ENCODE peak calls at places on chromosomes 2 and 18, in nine cellular contexts. W, I, R, K, G, V, U, B and Y are unnamed samples.

GRCh38 chr18:2982452-2983172 is 30.3 kb downstream of the LPIN2 start:
- DNase-seq in U (peak; percentile 46), W (no peak), G (peak; percentile 90), V (no peak), R (no peak), B (no peak), I (peak; percentile 45), K (no peak), Y (no peak)

GRCh38 chr18:79405019-79405780 is 9.5 kb downstream of the NFATC1 start:
- DNase-seq in R (no peak), B (no peak), I (no peak), W (no peak), G (no peak), V (no peak), U (no peak), K (no peak), Y (no peak)

GRCh38 chr18:31618801-31619200 is 27.1 kb downstream of the TTR start:
- DNase-seq in W (no peak), G (no peak), U (no peak), I (no peak), R (no peak), V (no peak), K (no peak), B (no peak), Y (no peak)

GRCh38 chr2:36530983-36531354 is 67.0 kb downstream of the FEZ2 start:
- DNase-seq in V (no peak), W (peak; percentile 57), K (no peak), B (no peak), I (no peak), U (no peak), R (no peak), G (no peak), Y (no peak)

GRCh38 chr2:176692518-176692917 is 423.3 kb downstream of the MTX2 start:
- DNase-seq in W (no peak), V (no peak), K (no peak), U (no peak), G (no peak), R (no peak), B (no peak), I (no peak), Y (no peak)

GRCh38 chr2:120785228-120785966 is 49.7 kb downstream of the GLI2 start:
- DNase-seq in G (no peak), R (no peak), W (no peak), U (no peak), B (no peak), K (no peak), V (no peak), I (no peak), Y (no peak)

GRCh38 chr2:98492441-98492840 is 47.8 kb downstream of the INPP4A start:
- DNase-seq in I (no peak), U (no peak), G (no peak), B (no peak), R (no peak), V (no peak), K (no peak), W (no peak), Y (peak; percentile 9)

GRCh38 chr2:233413529-233414272 is 59.4 kb downstream of the DGKD start:
- DNase-seq in W (peak; percentile 46), U (no peak), R (no peak), I (peak; percentile 56), K (no peak), G (no peak), B (peak; percentile 88), V (peak; percentile 34), Y (peak; percentile 57)

DNA sequence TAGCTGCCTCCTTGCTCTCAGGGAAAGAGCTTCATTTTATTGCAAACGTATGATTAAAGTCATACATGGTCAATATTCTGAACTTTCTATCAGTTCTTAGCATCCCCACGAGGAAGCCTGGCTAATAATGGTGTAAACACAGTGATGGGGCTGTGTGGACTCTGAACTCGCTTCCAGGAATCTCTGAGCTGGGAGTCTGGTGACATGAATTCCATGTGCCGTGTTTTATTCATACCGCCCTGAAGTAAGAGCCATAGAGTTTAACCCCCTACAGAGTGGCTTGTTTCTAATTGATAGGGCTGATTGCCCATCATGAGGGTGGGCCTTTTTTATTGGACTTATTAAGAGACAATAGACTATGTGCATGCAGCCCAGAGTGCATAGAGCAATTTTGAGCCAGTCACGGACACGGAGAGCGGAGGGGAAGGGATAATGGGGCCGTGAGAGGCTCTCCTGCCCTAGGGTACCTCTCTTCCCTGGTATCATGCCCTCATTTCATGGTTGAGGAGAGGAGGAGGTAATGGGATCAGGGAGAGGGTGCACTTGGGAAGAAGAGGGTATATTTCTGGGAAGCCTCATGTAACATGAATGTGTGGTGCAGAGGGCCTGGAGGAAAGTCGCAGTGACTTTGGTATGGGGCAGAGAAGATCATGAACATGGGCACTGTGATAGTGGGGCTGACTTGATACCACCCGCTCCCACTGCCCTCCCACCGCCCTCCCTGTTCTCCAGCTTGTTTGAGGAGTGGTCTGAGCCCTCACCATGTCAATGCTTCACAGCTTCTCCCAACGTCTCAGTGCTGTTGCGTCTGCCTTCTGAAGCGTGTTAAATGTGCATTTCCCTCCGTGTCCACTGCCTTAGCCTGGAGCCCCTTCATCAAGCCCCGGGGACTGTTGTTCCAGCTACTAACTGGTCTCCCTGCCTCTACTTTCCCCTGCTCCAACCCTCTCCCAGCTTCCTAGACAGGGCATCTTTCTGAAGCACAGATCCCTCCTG is 73.2 kb downstream of the IL1R2 start:
- DNase-seq in G (no peak), W (peak; percentile 57), V (no peak), K (no peak), I (no peak), B (peak; percentile 56), U (no peak), R (no peak), Y (no peak)
- TF ChIP-seq POLR2A in G (no peak), W (no peak), V (no peak), K (no peak), I (no peak), B (no peak), U (no peak), R (no peak), Y (no peak)

DNA sequence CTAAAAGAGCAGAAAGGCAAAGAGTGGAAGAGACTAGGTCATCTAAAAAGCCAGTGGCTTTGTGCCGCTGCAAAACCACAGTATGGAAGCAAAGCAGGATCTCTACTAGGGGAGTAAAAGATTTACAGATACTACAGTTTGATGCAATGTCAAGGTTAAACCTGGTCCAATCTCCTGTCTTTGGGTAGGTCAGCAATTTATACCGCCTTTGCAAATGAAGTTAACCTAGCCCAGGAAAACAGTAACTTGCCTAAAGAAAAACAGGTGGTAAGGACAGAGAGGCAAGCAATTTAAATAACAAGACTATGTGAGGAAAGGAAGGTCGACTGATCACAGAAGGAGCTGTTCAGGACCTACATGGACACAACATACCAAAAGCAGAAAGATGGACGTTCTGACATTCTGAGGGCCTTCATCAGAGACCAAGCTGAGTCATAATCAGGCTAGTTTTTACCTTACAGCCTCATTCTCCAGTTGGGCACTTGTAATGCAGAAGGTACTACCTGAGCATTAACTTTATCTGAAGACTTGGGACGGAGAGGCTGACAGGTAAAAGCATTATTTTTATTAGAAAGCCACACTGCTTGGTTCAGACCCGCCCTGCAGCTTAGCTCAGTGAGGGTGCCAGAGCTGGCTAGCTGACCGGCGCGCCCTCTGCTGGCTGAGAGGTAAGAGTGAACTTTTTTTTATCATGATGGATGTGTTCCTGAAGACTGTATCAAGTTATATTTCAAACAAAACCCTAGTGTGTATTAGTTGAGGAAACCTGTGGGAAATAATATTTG is 15.9 kb downstream of the CDKL4 start:
- DNase-seq in K (peak; percentile 82), W (peak; percentile 62), I (peak; percentile 84), B (peak; percentile 84), V (peak; percentile 74), R (no peak), G (peak; percentile 77), U (peak; percentile 84), Y (peak; percentile 84)
- H3K4me3 ChIP-seq in K (no peak overlapping the region), W (no peak overlapping the region), I (no peak overlapping the region), B (no peak overlapping the region), V (no peak overlapping the region), R (no peak overlapping the region), G (no peak overlapping the region), U (no peak overlapping the region), Y (no peak overlapping the region)

GRCh38 chr2:66579494-66579893 is 144.6 kb downstream of the MEIS1 start:
- DNase-seq in R (no peak), U (no peak), G (no peak), B (no peak), K (no peak), V (no peak), I (no peak), W (no peak), Y (no peak)

GRCh38 chr2:66582364-66582974 is 147.5 kb downstream of the MEIS1 start:
- DNase-seq in K (no peak), R (no peak), B (no peak), G (no peak), V (no peak), U (no peak), I (peak; percentile 44), W (peak; percentile 44), Y (no peak)

GRCh38 chr2:66580343-66580954 is 145.5 kb downstream of the MEIS1 start:
- DNase-seq in I (no peak), U (no peak), G (no peak), B (no peak), R (no peak), K (no peak), W (no peak), V (no peak), Y (no peak)

GRCh38 chr2:66582975-66583842 is 148.3 kb downstream of the MEIS1 start:
- DNase-seq in V (peak; percentile 35), I (peak; percentile 80), R (no peak), U (no peak), G (no peak), K (no peak), W (peak; percentile 55), B (no peak), Y (no peak)

DNA sequence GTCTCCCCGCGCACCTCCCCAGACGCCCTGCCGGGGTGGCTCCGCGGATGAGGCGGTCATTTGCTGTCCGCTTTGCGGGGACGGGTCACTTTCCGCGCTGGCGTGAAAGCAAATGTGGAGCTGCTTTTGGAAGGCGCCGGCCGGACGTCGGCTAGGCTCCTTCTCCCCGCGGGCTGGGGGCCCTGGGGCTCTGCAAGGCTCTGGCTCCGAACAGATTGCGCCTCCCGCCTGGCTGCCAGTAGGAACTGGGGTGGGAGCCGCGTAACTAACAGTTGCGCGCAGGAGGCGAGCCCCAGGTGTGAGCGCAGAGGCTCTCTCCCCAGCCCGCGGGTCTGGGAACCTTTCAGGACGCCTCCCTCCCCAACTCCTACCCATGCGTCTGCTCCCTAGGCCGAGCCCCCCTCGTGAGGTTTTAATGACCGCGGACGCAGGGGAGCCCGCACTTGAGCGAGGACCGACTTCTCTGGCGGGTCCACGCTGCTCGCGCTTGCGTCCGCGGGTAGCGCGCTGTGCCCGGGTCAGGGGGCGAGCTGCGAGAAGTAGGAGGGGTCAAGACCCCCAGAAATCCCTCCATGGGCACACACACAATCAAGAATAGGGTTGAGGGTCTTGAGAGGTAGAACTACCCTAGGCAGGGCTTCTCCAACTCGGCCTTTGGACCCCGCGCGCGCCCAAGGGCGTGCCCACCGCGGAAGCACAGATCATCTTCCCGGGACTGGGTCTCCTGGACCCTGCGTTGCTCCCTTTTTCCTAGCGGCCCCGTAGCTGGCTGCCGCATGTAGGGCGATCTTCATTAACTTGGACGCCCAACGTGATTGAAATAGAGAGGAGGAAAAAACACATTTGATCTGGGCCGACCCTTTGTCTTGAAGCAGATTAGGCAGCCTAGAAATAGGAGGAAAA is 146.8 kb downstream of the MEIS1 start:
- DNase-seq in W (peak; percentile 63), B (peak; percentile 59), V (peak; percentile 75), I (peak; percentile 78), R (no peak), K (peak; percentile 46), U (no peak), G (no peak), Y (no peak)
- TF ChIP-seq POLR2A in W (peak; percentile 34), B (no peak), V (no peak), I (peak; percentile 83), R (no peak), K (no peak), U (no peak), G (no peak), Y (no peak)

GRCh38 chr2:64645014-64645418 is 8.7 kb downstream of the SERTAD2 start:
- DNase-seq in G (no peak), W (peak; percentile 68), R (no peak), I (peak; percentile 74), V (peak; percentile 60), B (peak; percentile 79), U (peak; percentile 63), K (peak; percentile 72), Y (no peak)

GRCh38 chr2:64644240-64645013 is 9.3 kb downstream of the SERTAD2 start:
- DNase-seq in K (peak; percentile 78), W (peak; percentile 81), G (peak; percentile 69), I (peak; percentile 65), V (peak; percentile 74), U (peak; percentile 72), R (peak; percentile 22), B (peak; percentile 79), Y (peak; percentile 89)

GRCh38 chr2:64649013-64649484 is 4.7 kb downstream of the SERTAD2 start:
- DNase-seq in R (no peak), G (no peak), B (peak; percentile 60), U (peak; percentile 50), V (no peak), K (no peak), I (peak; percentile 50), W (no peak), Y (no peak)

GRCh38 chr2:64643838-64644219 is 9.9 kb downstream of the SERTAD2 start:
- DNase-seq in U (no peak), K (no peak), I (no peak), B (no peak), R (no peak), G (no peak), V (no peak), W (no peak), Y (no peak)

GRCh38 chr2:64646007-64646880 is 7.5 kb downstream of the SERTAD2 start:
- DNase-seq in I (peak; percentile 89), U (peak; percentile 92), G (peak; percentile 85), R (no peak), K (peak; percentile 90), V (peak; percentile 85), W (peak; percentile 69), B (peak; percentile 87), Y (peak; percentile 93)
- H3K4me3 ChIP-seq in I (no peak overlapping the region), U (no peak overlapping the region), G (no peak overlapping the region), R (no peak overlapping the region), K (no peak overlapping the region), V (no peak overlapping the region), W (no peak overlapping the region), B (no peak overlapping the region), Y (peak overlapping the region; percentile 49)